ENCODE peak calls at places on chromosomes 13 and 19, in five cellular contexts. V is mesenchymal stem cell, G is H9, H is IMR-90, F is neuronal stem cell. R is an unnamed sample.

GRCh38 chr19:29785955-29786589 is 25.7 kb upstream of the CCNE1 start:
- DNase-seq in H (no peak), V (no peak), F (no peak), G (peak; percentile 68), R (peak; percentile 78)

GRCh38 chr19:5333581-5334365 is 6.8 kb downstream of the PTPRS start:
- DNase-seq in H (no peak), V (no peak), G (no peak), F (no peak), R (no peak)

GRCh38 chr19:50329146-50329925 is at the start of gene KCNC3:
- DNase-seq in F (peak; percentile 100), H (peak; percentile 83), V (peak; percentile 82), G (peak; percentile 100), R (peak; percentile 99)

GRCh38 chr13:46124531-46124966 is 19.7 kb upstream of the CPB2 start:
- DNase-seq in H (no peak), V (no peak), G (no peak), F (no peak), R (no peak)

GRCh38 chr19:46998445-46999142 is 21.0 kb upstream of the NPAS1 start:
- DNase-seq in G (no peak), V (no peak), H (no peak), F (no peak), R (no peak)

GRCh38 chr19:6516018-6516658 is 14.0 kb upstream of the TUBB4A start:
- DNase-seq in H (peak; percentile 72), F (peak; percentile 94), G (peak; percentile 99), V (peak; percentile 91), R (peak; percentile 89)

GRCh38 chr13:24842533-24843278 is 78.7 kb downstream of the RNF17 start:
- DNase-seq in F (no peak), H (no peak), G (no peak), V (peak; percentile 45), R (no peak)

GRCh38 chr13:110993788-110994187 is 78.9 kb upstream of the ANKRD10 start:
- DNase-seq in G (peak; percentile 54), V (no peak), H (no peak), F (no peak), R (no peak)

GRCh38 chr13:113922412-113923118 is 51.3 kb downstream of the C13orf46 start:
- DNase-seq in G (peak; percentile 14), V (no peak), F (no peak), H (no peak), R (peak; percentile 73)

GRCh38 chr13:51262501-51263211 is 40.5 kb downstream of the FAM124A start:
- DNase-seq in H (no peak), G (no peak), V (no peak), F (no peak), R (no peak)

GRCh38 chr19:14496849-14497346 is 971 bp upstream of the GIPC1 start:
- DNase-seq in F (no peak), G (no peak), H (no peak), V (no peak), R (no peak)

GRCh38 chr13:91184244-91184926 is 163.1 kb upstream of the MIR17HG start:
- DNase-seq in H (no peak), F (no peak), G (no peak), V (peak; percentile 36), R (no peak)

GRCh38 chr13:37540228-37540627 is 58.3 kb downstream of the POSTN start:
- DNase-seq in G (no peak), H (peak; percentile 89), F (no peak), V (peak; percentile 78), R (no peak)

GRCh38 chr13:37985281-37985680 is 115.7 kb upstream of the TRPC4 start:
- DNase-seq in V (no peak), F (no peak), G (no peak), H (no peak), R (no peak)

GRCh38 chr19:53037101-53038097 is 7.1 kb upstream of the ERVV-2 start:
- DNase-seq in V (no peak), F (no peak), H (peak; percentile 41), G (peak; percentile 58), R (peak; percentile 83)

GRCh38 chr19:43554317-43554895 is 20.9 kb downstream of the XRCC1 start:
- DNase-seq in F (no peak), V (no peak), H (no peak), G (no peak), R (no peak)

GRCh38 chr13:40194204-40194806 is 472.1 kb downstream of the FOXO1 start:
- DNase-seq in H (no peak), V (no peak), G (no peak), F (no peak), R (no peak)

GRCh38 chr19:45424191-45425058 is 708 bp upstream of the ERCC1 start:
- DNase-seq in H (peak; percentile 98), G (peak; percentile 86), V (peak; percentile 99), F (no peak), R (peak; percentile 83)

GRCh38 chr19:38037151-38037611 is 130.2 kb downstream of the SIPA1L3 start:
- DNase-seq in V (peak; percentile 53), H (no peak), G (no peak), F (no peak), R (no peak)

GRCh38 chr19:27865927-27866777 is 1346.8 kb downstream of the UQCRFS1 start:
- DNase-seq in V (no peak), H (no peak), F (no peak), G (no peak), R (no peak)

GRCh38 chr19:4694211-4694987 is 24.3 kb upstream of the MYDGF start:
- DNase-seq in H (peak; percentile 94), V (peak; percentile 87), F (no peak), G (no peak), R (no peak)

GRCh38 chr13:78625384-78625783 is 22.0 kb upstream of the POU4F1 start:
- DNase-seq in F (no peak), V (no peak), H (no peak), G (no peak), R (no peak)

GRCh38 chr13:104015646-104016396 is 949.6 kb upstream of the SLC10A2 start:
- DNase-seq in F (no peak), H (peak; percentile 83), V (peak; percentile 77), G (no peak), R (no peak)

GRCh38 chr13:40185393-40185792 is 481.0 kb downstream of the FOXO1 start:
- DNase-seq in V (no peak), H (no peak), G (no peak), F (no peak), R (no peak)

GRCh38 chr19:6421075-6422014 is 3.3 kb downstream of the KHSRP start:
- DNase-seq in G (no peak), F (no peak), H (no peak), V (no peak), R (no peak)

GRCh38 chr19:4059931-4060620 is 6.6 kb downstream of the ZBTB7A start:
- DNase-seq in H (no peak), G (peak; percentile 32), V (no peak), F (no peak), R (no peak)

GRCh38 chr19:51354742-51355148 is 11.4 kb downstream of the ETFB start:
- DNase-seq in F (peak; percentile 87), H (peak; percentile 19), V (peak; percentile 46), G (peak; percentile 73), R (no peak)

GRCh38 chr19:39765091-39766076 is 13.3 kb upstream of the LEUTX start:
- DNase-seq in G (peak; percentile 48), F (peak; percentile 48), V (peak; percentile 60), H (peak; percentile 41), R (peak; percentile 92)

GRCh38 chr19:42249149-42249750 is 5.7 kb downstream of the ERF start:
- DNase-seq in F (no peak), H (no peak), G (no peak), V (no peak), R (no peak)

DNA sequence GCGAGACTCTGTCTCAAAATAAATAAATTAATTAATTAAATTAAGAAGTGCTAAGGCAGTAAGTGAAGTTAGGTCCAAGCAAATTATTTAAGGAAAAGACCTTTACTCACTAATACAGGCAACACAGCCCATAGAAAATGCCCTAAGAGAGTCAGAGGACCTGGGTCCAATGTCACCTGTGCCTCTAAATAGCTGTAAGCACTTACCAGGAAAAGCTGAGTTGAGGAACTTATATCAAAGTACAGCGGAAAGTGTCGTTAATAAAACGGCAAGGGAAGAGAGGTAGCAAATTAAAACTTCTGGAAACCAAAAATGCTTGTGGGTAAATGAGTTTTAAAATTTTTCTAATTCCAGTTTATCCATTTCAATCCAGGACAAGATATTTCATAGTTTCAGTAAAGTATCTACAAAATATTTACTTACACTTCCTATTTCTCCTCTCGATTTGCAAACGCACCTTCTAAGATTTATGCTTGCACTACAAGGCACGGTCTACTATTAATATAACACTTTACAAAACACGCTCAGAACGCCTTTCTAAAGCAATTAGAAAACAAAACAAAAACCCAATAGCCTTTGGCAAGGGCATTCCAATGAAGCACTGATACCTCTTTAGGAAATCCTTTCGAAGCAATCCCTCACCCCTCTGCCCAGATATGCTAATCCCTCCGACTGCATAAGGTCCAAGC is 967 bp downstream of the VPS36 start:
- DNase-seq in V (peak; percentile 19), H (no peak), G (no peak), F (no peak), R (no peak)
- H3K14ac ChIP-seq in V (peak overlapping the region; percentile 99), H (peak overlapping the region; percentile 71), G (peak overlapping the region; percentile 92), F (no peak overlapping the region), R (peak overlapping the region; percentile 98)

GRCh38 chr19:40778045-40778864 is at the start of gene RAB4B:
- DNase-seq in G (peak; percentile 100), F (peak; percentile 100), H (peak; percentile 99), V (peak; percentile 100), R (peak; percentile 100)
- H4K8ac ChIP-seq in G (no peak within 1 kb of the TSS), F (no peak within 1 kb of the TSS), H (peak within 1 kb of the TSS; percentile 17), V (peak within 1 kb of the TSS; percentile 97), R (peak within 1 kb of the TSS; percentile 96)

DNA sequence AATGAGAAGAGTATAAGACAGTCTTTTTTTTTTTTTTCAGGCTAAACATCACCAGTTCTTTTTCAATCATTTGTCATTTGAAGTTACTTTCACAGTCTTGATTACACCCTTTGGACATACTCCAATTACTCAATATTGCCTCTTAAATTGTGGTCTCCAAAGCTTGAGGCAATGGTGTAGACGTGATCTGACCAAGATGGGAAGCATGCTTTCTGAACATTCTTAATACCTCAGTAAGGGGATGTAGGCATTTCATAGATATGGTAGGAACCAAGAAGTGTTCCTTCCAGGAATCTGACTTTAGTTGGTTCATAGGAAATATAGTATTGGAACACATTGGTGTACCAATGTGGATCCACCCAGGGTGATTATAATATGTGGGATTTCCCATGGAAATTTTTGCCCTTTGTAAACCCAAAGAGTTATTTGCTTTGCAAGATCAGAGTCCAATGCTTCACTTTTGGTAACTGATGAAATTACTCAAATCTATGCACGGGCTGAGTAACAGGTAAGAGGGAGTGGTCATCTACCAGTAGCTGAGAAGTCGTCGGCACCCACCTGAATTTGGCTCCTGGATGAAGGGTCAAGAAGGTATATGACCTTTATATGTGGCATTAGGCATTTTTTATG is 62.2 kb downstream of the ERCC5 start:
- DNase-seq in H (no peak), F (no peak), G (no peak), V (no peak), R (no peak)
- H3K4me2 ChIP-seq in H (no peak overlapping the region), F (no peak overlapping the region), G (no peak overlapping the region), V (no peak overlapping the region), R (no peak overlapping the region)

GRCh38 chr19:17860331-17860992 is 752 bp downstream of the RPL18A start:
- DNase-seq in H (no peak), F (no peak), V (no peak), G (no peak), R (no peak)
- H3K14ac ChIP-seq in H (peak overlapping the region; percentile 98), F (peak overlapping the region; percentile 71), V (no peak overlapping the region), G (peak overlapping the region; percentile 91), R (peak overlapping the region; percentile 75)